ENCODE peak calls at places on chromosomes 7 and 10, in eight cellular contexts. T is K562, G is HepG2, V is SK-N-SH, E is HCT116, S is GM23338, N is Panc1, W is GM12878. K is an unnamed sample.

GRCh38 chr7:156368053-156368452 is 272.5 kb upstream of the RNF32 start:
- DNase-seq in T (no peak), G (no peak), S (no peak), W (no peak), E (no peak), V (no peak), N (no peak), K (no peak)

GRCh38 chr7:88312061-88312663 is 5.5 kb upstream of the STEAP4 start:
- DNase-seq in N (no peak), S (no peak), G (no peak), E (no peak), T (no peak), W (no peak), V (no peak), K (no peak)

GRCh38 chr10:5014936-5015335 is 11.3 kb upstream of the AKR1C2 start:
- DNase-seq in N (no peak), S (no peak), G (peak), V (no peak), T (peak), E (no peak), W (no peak), K (no peak)

GRCh38 chr10:125101049-125101448 is 59.3 kb downstream of the CTBP2 start:
- DNase-seq in S (no peak), W (no peak), G (no peak), T (no peak), E (no peak), V (no peak), N (no peak), K (no peak)

GRCh38 chr10:122658356-122659049 is 41.1 kb downstream of the C10orf120 start:
- DNase-seq in S (no peak), W (no peak), G (no peak), E (no peak), V (no peak), T (no peak), N (no peak), K (no peak)

GRCh38 chr7:134890246-134891240 is 95.8 kb upstream of the AGBL3 start:
- DNase-seq in N (no peak), S (no peak), T (no peak), W (no peak), V (peak), E (no peak), G (peak), K (no peak)

GRCh38 chr10:77571490-77571889 is 66.1 kb downstream of the KCNMA1 start:
- DNase-seq in G (no peak), S (no peak), E (no peak), N (no peak), V (no peak), W (no peak), T (no peak), K (no peak)

GRCh38 chr7:134513169-134513752 is 14.1 kb upstream of the AKR1B10 start:
- DNase-seq in T (peak), N (peak), W (peak), G (peak), S (peak), E (no peak), V (peak), K (no peak)

GRCh38 chr7:95209276-95209675 is 115.1 kb downstream of the PON1 start:
- DNase-seq in N (no peak), T (no peak), G (no peak), W (no peak), E (no peak), V (no peak), S (no peak), K (no peak)

GRCh38 chr10:70903262-70903921 is 15.0 kb upstream of the PCBD1 start:
- DNase-seq in S (peak), E (no peak), N (no peak), G (peak), T (peak), V (peak), W (no peak), K (peak)

GRCh38 chr10:7260412-7260900 is 150.4 kb downstream of the SFMBT2 start:
- DNase-seq in V (peak), S (peak), G (peak), E (peak), N (no peak), T (peak), W (peak), K (peak)

GRCh38 chr7:128869138-128869943 is 6.7 kb downstream of the ATP6V1F start:
- DNase-seq in V (peak), T (no peak), G (no peak), S (peak), E (no peak), N (no peak), W (no peak), K (peak)

GRCh38 chr7:121294448-121294992 is 34.3 kb upstream of the WNT16 start:
- DNase-seq in N (no peak), V (no peak), G (no peak), T (no peak), W (no peak), S (no peak), E (no peak), K (no peak)

GRCh38 chr7:98399903-98400537 is 870 bp downstream of the BAIAP2L1 start:
- DNase-seq in N (no peak), S (peak), G (no peak), T (no peak), E (peak), W (no peak), V (peak), K (no peak)

GRCh38 chr7:37198906-37199485 is 249.7 kb downstream of the ELMO1 start:
- DNase-seq in T (peak), V (peak), W (peak), G (peak), E (peak), S (peak), N (no peak), K (peak)

GRCh38 chr10:43671659-43672555 is 23.2 kb upstream of the ZNF32 start:
- DNase-seq in G (peak), S (peak), E (peak), W (no peak), N (peak), V (peak), T (peak), K (peak)

GRCh38 chr10:33273295-33274002 is 61.0 kb downstream of the NRP1 start:
- DNase-seq in T (no peak), N (peak), E (no peak), V (peak), S (peak), G (peak), W (no peak), K (no peak)

GRCh38 chr10:71072146-71072819 is 140.1 kb upstream of the UNC5B start:
- DNase-seq in E (no peak), V (no peak), G (no peak), W (no peak), N (no peak), S (no peak), T (no peak), K (no peak)

GRCh38 chr7:71626206-71626605 is 494.3 kb downstream of the GALNT17 start:
- DNase-seq in E (no peak), T (no peak), V (no peak), N (no peak), W (no peak), S (no peak), G (no peak), K (no peak)

GRCh38 chr10:129494176-129494575 is 27.1 kb downstream of the MGMT start:
- DNase-seq in G (no peak), W (no peak), T (no peak), E (no peak), V (no peak), S (no peak), N (no peak), K (no peak)

GRCh38 chr7:147412782-147413186 is 1177.8 kb upstream of the C7orf33 start:
- DNase-seq in W (no peak), E (no peak), S (no peak), T (no peak), G (peak), V (no peak), N (peak), K (no peak)

GRCh38 chr10:44280211-44280610 is 104.7 kb downstream of the CXCL12 start:
- DNase-seq in G (no peak), V (no peak), E (no peak), S (no peak), T (no peak), W (no peak), N (no peak), K (no peak)

GRCh38 chr7:129351320-129351719 is 82.9 kb upstream of the STRIP2 start:
- DNase-seq in G (no peak), E (no peak), W (no peak), V (no peak), T (no peak), N (no peak), S (no peak), K (no peak)

GRCh38 chr10:97676770-97677581 is 10.1 kb downstream of the AVPI1 start:
- DNase-seq in S (peak), W (no peak), N (peak), T (peak), G (peak), V (peak), E (no peak), K (peak)

GRCh38 chr7:140348161-140348849 is 50.0 kb downstream of the SLC37A3 start:
- DNase-seq in G (no peak), T (no peak), V (no peak), N (no peak), W (no peak), E (no peak), S (no peak), K (no peak)

GRCh38 chr7:140349172-140349771 is 49.1 kb downstream of the SLC37A3 start:
- DNase-seq in V (peak), S (no peak), N (no peak), G (no peak), W (no peak), T (no peak), E (no peak), K (no peak)

GRCh38 chr7:140347218-140347617 is 51.1 kb downstream of the SLC37A3 start:
- DNase-seq in E (no peak), V (peak), G (no peak), W (no peak), T (no peak), S (no peak), N (no peak), K (no peak)

GRCh38 chr7:140342732-140343514 is 55.4 kb downstream of the SLC37A3 start:
- DNase-seq in W (no peak), G (peak), V (peak), E (peak), S (peak), N (no peak), T (peak), K (peak)

GRCh38 chr7:140345426-140345825 is 52.9 kb downstream of the SLC37A3 start:
- DNase-seq in G (no peak), V (no peak), N (no peak), T (no peak), S (no peak), W (no peak), E (no peak), K (no peak)
- TF ChIP-seq REST in G (no peak), V (no peak), N (no peak), T (no peak), S (no peak), W (no peak), E (no peak), K (no peak)

GRCh38 chr7:80385512-80385911 is 126.4 kb downstream of the GNAT3 start:
- DNase-seq in T (no peak), S (no peak), E (no peak), G (peak), W (no peak), N (no peak), V (no peak), K (no peak)
- TF ChIP-seq POLR2AphosphoS5 in T (no peak), S (no peak), E (no peak), G (no peak), W (no peak), N (no peak), V (no peak), K (no peak)

GRCh38 chr7:81004098-81004497 is 85.2 kb upstream of the SEMA3C start:
- DNase-seq in G (no peak), T (no peak), W (no peak), N (no peak), V (no peak), E (no peak), S (no peak), K (no peak)
- TF ChIP-seq REST in G (no peak), T (no peak), W (no peak), N (no peak), V (no peak), E (no peak), S (no peak), K (no peak)

GRCh38 chr7:151229249-151229648 is 2.2 kb upstream of the ABCF2 start:
- DNase-seq in G (no peak), V (no peak), E (no peak), W (no peak), S (no peak), N (no peak), T (no peak), K (no peak)

GRCh38 chr7:151226875-151227782 is at the start of gene ABCF2:
- DNase-seq in T (peak), N (peak), S (peak), G (peak), W (peak), E (peak), V (peak), K (peak)

GRCh38 chr7:151225948-151226510 is 976 bp downstream of the ABCF2 start:
- DNase-seq in V (no peak), E (no peak), S (no peak), T (no peak), G (no peak), W (no peak), N (no peak), K (peak)

GRCh38 chr7:151226560-151226874 is 488 bp downstream of the ABCF2 start:
- DNase-seq in W (no peak), V (no peak), S (no peak), N (no peak), G (no peak), T (no peak), E (no peak), K (no peak)

DNA sequence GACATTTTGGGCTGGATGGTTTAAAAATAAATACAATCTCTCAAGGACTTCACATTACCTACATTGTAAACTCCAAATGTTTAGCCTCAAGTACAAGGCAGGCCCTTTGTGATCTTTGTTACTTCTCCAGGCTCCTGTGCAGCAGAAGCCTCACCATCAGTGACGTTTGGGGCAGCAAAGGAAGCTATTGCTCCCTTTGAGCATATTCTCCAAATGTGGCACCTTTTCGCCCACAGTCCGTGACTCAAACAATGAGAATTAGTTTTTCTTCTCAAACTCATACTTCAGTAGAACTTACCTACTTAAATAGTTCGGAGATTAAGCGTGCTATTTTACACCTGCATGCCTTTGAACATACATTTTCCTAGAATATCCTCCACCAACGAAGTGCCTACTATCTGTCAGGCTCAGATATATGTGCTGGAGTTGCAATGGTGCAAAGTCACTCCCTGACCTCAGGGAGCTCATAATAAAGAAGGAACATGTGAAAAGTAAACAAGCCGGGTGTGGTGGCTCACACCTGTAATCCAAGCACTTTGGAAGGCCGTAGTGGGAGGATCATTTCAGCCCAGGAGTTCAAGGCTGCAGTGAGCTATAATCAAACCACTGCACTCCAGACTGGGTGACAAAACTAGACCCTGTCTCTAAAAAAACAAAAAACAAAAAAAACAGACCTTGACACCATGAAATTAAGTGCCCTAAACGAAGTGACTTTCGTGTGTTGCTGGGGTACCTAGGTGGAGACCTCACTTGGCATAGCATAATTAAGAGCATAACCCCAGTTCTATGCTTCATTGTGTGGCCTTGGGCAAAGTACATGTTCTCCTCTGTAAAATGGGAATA is 1.2 kb upstream of the ABCF2 start:
- DNase-seq in S (no peak), V (no peak), G (no peak), E (no peak), N (no peak), T (no peak), W (no peak), K (no peak)
- TF ChIP-seq POLR2AphosphoS5 in S (no peak), V (no peak), G (no peak), E (no peak), N (no peak), T (no peak), W (no peak), K (no peak)

GRCh38 chr10:73954737-73955136 is 43.2 kb upstream of the VCL start:
- DNase-seq in S (no peak), N (no peak), E (no peak), G (no peak), W (no peak), V (no peak), T (no peak), K (no peak)

GRCh38 chr10:73953665-73954064 is 42.7 kb downstream of the PLAU start:
- DNase-seq in G (no peak), N (no peak), S (no peak), E (no peak), W (no peak), T (no peak), V (no peak), K (peak)

GRCh38 chr10:73955719-73956118 is 42.2 kb upstream of the VCL start:
- DNase-seq in N (no peak), V (no peak), S (no peak), G (no peak), T (no peak), E (no peak), W (no peak), K (no peak)

DNA sequence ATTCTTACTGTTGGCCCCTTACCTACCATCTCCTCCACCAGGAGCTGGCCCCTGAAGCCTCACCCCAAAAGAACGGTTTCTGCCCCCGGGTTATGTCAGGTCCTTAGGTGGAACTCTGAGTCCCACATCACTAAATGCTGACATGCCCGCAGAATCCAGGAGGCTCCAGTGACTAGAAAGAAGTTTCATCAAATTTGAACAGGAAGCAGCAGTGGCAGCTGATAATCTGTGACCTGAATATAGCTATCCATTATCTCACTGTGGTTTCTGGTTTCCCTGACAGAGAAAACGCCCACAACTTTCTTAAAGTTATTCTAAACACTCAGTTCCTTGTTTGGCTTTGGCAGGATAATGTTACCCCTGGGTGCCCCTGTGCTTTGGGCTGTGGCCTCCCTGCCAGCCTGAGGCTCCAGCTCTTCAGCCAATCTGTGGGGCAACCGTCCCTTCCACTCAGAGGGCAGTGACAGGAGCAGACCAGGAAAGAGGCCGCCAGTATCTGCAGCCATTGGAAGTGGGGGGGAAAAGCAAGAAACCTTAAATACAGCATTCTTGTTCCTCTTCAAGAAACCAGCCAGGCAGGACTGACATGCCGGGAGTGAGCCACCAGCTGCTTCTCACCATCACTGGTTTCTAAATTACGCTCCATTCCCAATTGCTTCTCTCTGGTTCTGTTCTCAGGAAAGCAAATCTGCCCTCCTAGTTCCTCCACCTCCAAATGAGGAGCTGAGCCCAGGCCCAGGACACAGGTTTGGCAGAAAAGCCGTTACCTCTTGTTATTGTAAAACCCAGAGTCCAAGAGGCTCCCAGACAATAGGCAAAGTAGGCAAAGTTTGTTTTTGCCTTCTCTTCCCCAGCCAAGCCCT is 41.2 kb upstream of the VCL start:
- DNase-seq in S (peak), N (no peak), E (no peak), W (peak), T (peak), V (no peak), G (no peak), K (peak)
- TF ChIP-seq REST in S (no peak), N (no peak), E (no peak), W (no peak), T (no peak), V (no peak), G (no peak), K (peak)

DNA sequence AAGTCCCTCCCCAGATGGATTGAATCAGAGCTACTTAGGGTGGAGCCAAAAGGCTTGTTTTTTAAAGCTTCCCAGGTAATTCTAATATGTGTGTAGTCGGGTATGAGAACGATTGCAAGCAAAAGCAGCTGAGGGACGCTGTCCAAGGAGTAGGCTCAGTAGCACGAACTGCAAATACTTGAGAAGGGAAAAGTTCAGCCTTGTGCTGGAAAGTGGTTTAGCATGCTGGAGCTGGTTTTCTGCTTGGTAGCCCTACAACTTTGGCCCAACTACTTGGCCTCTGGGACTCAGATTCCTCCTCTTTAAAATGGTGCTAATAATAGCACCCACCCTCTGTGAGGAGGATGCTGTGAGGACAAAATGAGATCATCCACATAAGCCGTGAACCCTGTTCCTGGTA is 76.2 kb downstream of the AHR start:
- DNase-seq in N (no peak), E (no peak), S (no peak), V (no peak), W (no peak), T (no peak), G (no peak), K (no peak)
- TF ChIP-seq POLR2AphosphoS5 in N (no peak), E (no peak), S (no peak), V (no peak), W (no peak), T (no peak), G (no peak), K (no peak)

GRCh38 chr10:72173267-72173634 is 42.6 kb upstream of the ANAPC16 start:
- DNase-seq in W (peak), V (no peak), S (no peak), T (no peak), G (no peak), E (no peak), N (no peak), K (no peak)

GRCh38 chr10:72171175-72171630 is 44.6 kb upstream of the ANAPC16 start:
- DNase-seq in E (peak), G (peak), N (peak), W (no peak), V (no peak), T (peak), S (no peak), K (no peak)

GRCh38 chr10:72173635-72174296 is 42.0 kb upstream of the ANAPC16 start:
- DNase-seq in N (peak), T (no peak), E (peak), V (peak), W (peak), G (peak), S (no peak), K (no peak)

GRCh38 chr10:72170263-72170662 is 45.5 kb upstream of the ANAPC16 start:
- DNase-seq in G (peak), W (no peak), T (no peak), N (no peak), S (no peak), E (peak), V (no peak), K (no peak)

GRCh38 chr10:72170733-72171132 is 45.1 kb upstream of the ANAPC16 start:
- DNase-seq in G (no peak), W (no peak), N (no peak), E (no peak), T (no peak), V (no peak), S (no peak), K (no peak)
- TF ChIP-seq REST in G (no peak), W (no peak), N (no peak), E (no peak), T (no peak), V (no peak), S (no peak), K (no peak)

GRCh38 chr7:45920543-45921380 is at the start of gene IGFBP3:
- DNase-seq in T (no peak), S (peak), W (no peak), G (no peak), V (peak), N (no peak), E (no peak), K (no peak)
- TF ChIP-seq POLR2AphosphoS5 in T (no peak), S (peak), W (no peak), G (no peak), V (no peak), N (no peak), E (no peak), K (no peak)